ENCODE peak calls at places on chromosomes 1 and 21, in four cellular contexts. E is CD4-positive, alpha-beta memory T cell; B is choroid plexus epithelial cell; F is IMR-90. Z is an unnamed sample.

GRCh38 chr1:108830119-108831008 is 26.5 kb downstream of the AKNAD1 start:
- DNase-seq in B (peak; percentile 89), E (no peak), F (peak; percentile 99), Z (peak; percentile 93)

GRCh38 chr1:235650341-235651169 is 971 bp upstream of the GNG4 start:
- DNase-seq in E (no peak), B (no peak), F (no peak), Z (peak; percentile 3)

GRCh38 chr1:174982971-174983689 is 16.6 kb upstream of the CACYBP start:
- DNase-seq in B (peak; percentile 79), F (peak; percentile 49), E (peak; percentile 60), Z (peak; percentile 72)

GRCh38 chr1:26787706-26788514 is at the start of gene PIGV:
- DNase-seq in B (peak; percentile 84), E (peak; percentile 91), F (peak; percentile 75), Z (peak; percentile 80)

GRCh38 chr1:213989071-213989739 is 1.4 kb downstream of the PROX1 start:
- DNase-seq in E (no peak), F (no peak), B (no peak), Z (no peak)

GRCh38 chr1:39268906-39269305 is 64.4 kb downstream of the MACF1 start:
- DNase-seq in E (no peak), B (no peak), F (peak; percentile 13), Z (no peak)

GRCh38 chr1:244057474-244058385 is 6.6 kb downstream of the ZBTB18 start:
- DNase-seq in E (no peak), F (no peak), B (no peak), Z (no peak)

GRCh38 chr1:95582191-95582590 is 348.2 kb downstream of the RWDD3 start:
- DNase-seq in B (no peak), F (no peak), E (no peak), Z (no peak)

GRCh38 chr1:182054698-182055326 is 6.7 kb downstream of the ZNF648 start:
- DNase-seq in F (no peak), B (peak; percentile 12), E (peak; percentile 36), Z (peak; percentile 9)

GRCh38 chr1:53982762-53983101 is 35.3 kb downstream of the LDLRAD1 start:
- DNase-seq in E (no peak), B (no peak), F (no peak), Z (no peak)

GRCh38 chr1:204123376-204123775 is 28.5 kb downstream of the ETNK2 start:
- DNase-seq in E (no peak), B (peak; percentile 50), F (peak; percentile 7), Z (no peak)

GRCh38 chr21:14259669-14260458 is 43.9 kb downstream of the RBM11 start:
- DNase-seq in E (peak; percentile 11), B (peak; percentile 81), F (peak; percentile 56), Z (peak; percentile 60)

GRCh38 chr21:34812510-34813265 is 143.9 kb downstream of the CLIC6 start:
- DNase-seq in F (peak; percentile 99), B (peak; percentile 96), E (no peak), Z (peak; percentile 92)

GRCh38 chr1:2239384-2239985 is 11.4 kb downstream of the SKI start:
- DNase-seq in F (no peak), E (no peak), B (no peak), Z (no peak)

GRCh38 chr21:15520811-15521643 is 208.8 kb upstream of the USP25 start:
- DNase-seq in B (peak; percentile 31), E (peak; percentile 16), F (peak; percentile 0), Z (no peak)

GRCh38 chr1:998905-999796 is 746 bp downstream of the HES4 start:
- DNase-seq in B (no peak), E (peak; percentile 43), F (peak; percentile 41), Z (peak; percentile 27)

GRCh38 chr1:15236226-15237145 is 10.5 kb upstream of the FHAD1 start:
- DNase-seq in B (no peak), F (no peak), E (no peak), Z (no peak)

GRCh38 chr1:163072658-163073057 is 3.5 kb downstream of the RGS4 start:
- DNase-seq in E (no peak), F (peak; percentile 62), B (peak; percentile 51), Z (peak; percentile 69)

GRCh38 chr1:246117066-246117791 is 389.9 kb downstream of the SMYD3 start:
- DNase-seq in E (peak; percentile 71), B (peak; percentile 87), F (peak; percentile 64), Z (peak; percentile 63)

GRCh38 chr21:16185766-16186165 is 456.0 kb downstream of the USP25 start:
- DNase-seq in B (no peak), F (no peak), E (no peak), Z (no peak)

GRCh38 chr1:40708750-40709099 is 17.2 kb downstream of the NFYC start:
- DNase-seq in E (no peak), F (peak; percentile 91), B (peak; percentile 95), Z (peak; percentile 95)

GRCh38 chr1:25580933-25581332 is 35.7 kb upstream of the MAN1C1 start:
- DNase-seq in B (no peak), F (no peak), E (no peak), Z (no peak)

GRCh38 chr1:205236526-205236925 is 8.8 kb downstream of the TMCC2 start:
- DNase-seq in B (no peak), E (no peak), F (no peak), Z (no peak)

GRCh38 chr1:52657702-52658101 is 24.7 kb downstream of the SHISAL2A start:
- DNase-seq in B (no peak), F (no peak), E (no peak), Z (no peak)

GRCh38 chr21:36385233-36385908 is at the start of gene CHAF1B:
- DNase-seq in E (peak; percentile 82), F (peak; percentile 65), B (peak; percentile 75), Z (peak; percentile 61)

GRCh38 chr1:63774617-63775417 is 1.0 kb downstream of the ROR1 start:
- DNase-seq in E (peak; percentile 6), F (peak; percentile 36), B (peak; percentile 47), Z (peak; percentile 52)

GRCh38 chr1:46521417-46521816 is 30.0 kb downstream of the KNCN start:
- DNase-seq in E (no peak), B (no peak), F (no peak), Z (no peak)

GRCh38 chr1:206608108-206608698 is 4.1 kb downstream of the EIF2D start:
- DNase-seq in B (peak; percentile 57), F (peak; percentile 37), E (peak; percentile 59), Z (peak; percentile 49)

GRCh38 chr1:199273837-199274379 is 635.1 kb downstream of the PTPRC start:
- DNase-seq in B (peak; percentile 66), F (peak; percentile 80), E (no peak), Z (peak; percentile 84)

DNA sequence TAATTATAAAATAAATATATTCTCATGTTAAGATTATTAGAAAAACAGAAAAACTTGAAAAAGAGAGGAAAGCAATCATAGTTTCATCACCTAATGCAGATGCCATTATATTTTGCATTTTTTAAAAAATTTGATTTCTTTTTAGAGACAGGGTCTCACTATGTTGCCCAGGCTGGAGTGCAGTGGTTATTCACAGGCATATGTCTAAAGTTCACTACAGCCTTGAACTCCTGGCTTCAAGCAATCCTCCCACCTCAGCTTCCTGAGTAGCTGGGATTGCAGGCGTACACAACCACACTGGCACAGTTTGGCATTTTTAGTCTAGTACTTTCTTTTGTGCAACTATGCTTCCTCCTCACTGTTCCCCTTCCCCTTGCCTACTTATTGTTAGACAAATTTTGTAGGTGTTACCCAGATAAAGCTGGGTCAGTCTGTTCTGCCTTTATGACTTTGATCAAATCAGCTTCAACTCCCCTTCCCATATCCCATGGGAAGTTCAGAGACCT is 18.0 kb downstream of the RHOU start:
- DNase-seq in F (no peak), E (no peak), B (no peak), Z (no peak)
- H3K4me3 ChIP-seq in F (no peak overlapping the region), E (no peak overlapping the region), B (no peak overlapping the region), Z (no peak overlapping the region)

DNA sequence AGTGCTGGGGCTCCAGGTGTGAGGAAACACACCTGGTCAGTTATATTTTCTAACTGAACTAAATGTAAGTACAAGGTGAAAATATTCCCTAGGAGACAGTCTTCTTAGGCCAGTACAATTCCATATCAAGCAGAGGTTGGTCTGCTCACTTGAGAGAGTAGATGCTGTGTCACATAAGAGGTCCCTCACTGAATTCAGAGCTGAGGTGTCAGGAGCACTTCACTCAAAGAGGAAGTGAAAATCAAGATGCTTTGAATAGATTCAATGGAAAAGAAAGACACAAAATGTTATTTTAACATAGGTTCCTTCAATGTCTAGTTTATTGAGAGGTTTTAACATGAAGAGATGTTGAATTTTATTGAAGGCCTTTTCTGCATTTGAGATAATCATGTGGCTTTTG is 4.3 kb upstream of the FCRL3 start:
- DNase-seq in E (no peak), F (no peak), B (no peak), Z (no peak)
- H3K4me3 ChIP-seq in E (no peak overlapping the region), F (no peak overlapping the region), B (no peak overlapping the region), Z (no peak overlapping the region)

GRCh38 chr1:145977486-145978476 is 13.3 kb downstream of the POLR3GL start:
- DNase-seq in E (peak; percentile 73), B (peak; percentile 94), F (peak; percentile 85), Z (peak; percentile 91)
- H3K4me3 ChIP-seq in E (peak overlapping the region; percentile 62), B (no peak overlapping the region), F (no peak overlapping the region), Z (no peak overlapping the region)

DNA sequence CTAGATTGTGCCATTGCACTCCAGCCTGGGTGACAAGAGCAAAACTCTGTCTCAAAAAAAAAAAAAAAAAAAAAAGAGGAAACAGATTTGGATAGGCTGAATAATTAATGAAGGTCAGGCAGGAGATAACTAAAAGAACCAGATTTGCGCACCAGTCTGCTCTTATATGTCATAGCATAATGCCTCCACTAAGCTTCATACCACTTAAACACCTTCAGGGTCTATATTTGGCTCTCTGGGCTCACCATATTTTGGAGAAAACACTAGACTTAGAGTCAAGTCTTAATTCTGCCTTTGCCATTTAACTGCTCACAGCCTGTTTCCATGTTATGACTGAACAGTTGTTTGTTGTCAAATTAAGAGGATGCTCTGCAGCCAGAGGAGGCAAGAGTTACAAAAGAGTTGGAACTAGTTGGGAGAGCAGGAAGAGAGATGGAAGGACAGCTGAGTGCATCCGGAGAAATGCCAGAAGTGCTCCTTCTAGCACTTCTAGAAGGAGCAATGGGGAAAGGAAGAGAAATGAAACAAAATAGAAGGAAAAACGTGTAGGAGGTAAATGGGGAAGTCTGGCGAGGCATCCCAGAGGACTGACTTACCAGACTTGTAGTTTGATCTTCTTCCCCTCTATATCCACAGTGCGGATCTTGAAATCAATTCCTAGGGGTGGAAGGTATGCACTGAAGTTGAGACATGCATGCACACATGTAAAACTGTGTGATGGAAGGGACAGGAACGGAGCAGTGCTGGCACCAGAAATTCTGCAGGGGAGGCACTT is 1.8 kb downstream of the RAB13 start:
- DNase-seq in E (no peak), F (no peak), B (no peak), Z (no peak)
- H3K4me3 ChIP-seq in E (no peak overlapping the region), F (peak overlapping the region; percentile 59), B (peak overlapping the region; percentile 83), Z (peak overlapping the region; percentile 96)

Z was measured in fibroblast of the aortic adventitia.